ENCODE peak calls at places on chromosomes 16 and 17, in ten cellular contexts. M is NCI-H2029; Q is activated T-cell treated with anti-CD3 and anti-CD28 coated beads, Interleukin-2, amount 50 U/mL, for 24 hours; O is mucosa of descending colon; I is neural crest cell; X is activated T-helper 1 cell treated with Interleukin-2 at 50 U/mL for 16 hours; V is breast epithelium; J is NCI-H524; F is epithelial cell of esophagus; D is COR-L47. P is an unnamed sample.

GRCh38 chr17:17870292-17870691 is 33.5 kb upstream of the SREBF1 start:
- DNase-seq in X (no peak), M (no peak), I (no peak), O (no peak), V (no peak), D (no peak), Q (no peak), J (no peak), F (no peak), P (no peak)

GRCh38 chr17:9729735-9730420 is 61.5 kb downstream of the DHRS7C start:
- DNase-seq in O (no peak), V (no peak), M (no peak), D (no peak), F (peak; percentile 85), Q (no peak), I (no peak), X (no peak), J (no peak), P (no peak)

GRCh38 chr16:81279375-81279774 is 35.4 kb upstream of the GAN start:
- DNase-seq in Q (no peak), V (no peak), O (no peak), F (peak; percentile 85), I (no peak), J (no peak), X (no peak), D (no peak), M (no peak), P (no peak)

GRCh38 chr16:88503374-88503770 is 50.3 kb downstream of the ZFPM1 start:
- DNase-seq in D (no peak), V (no peak), J (no peak), Q (no peak), F (no peak), X (no peak), M (no peak), O (no peak), I (no peak), P (no peak)

GRCh38 chr17:55303701-55304145 is 39.0 kb downstream of the HLF start:
- DNase-seq in I (no peak), M (no peak), O (no peak), F (no peak), Q (no peak), J (no peak), D (no peak), V (no peak), X (no peak), P (no peak)

GRCh38 chr17:17064322-17064721 is 22.1 kb downstream of the MPRIP start:
- DNase-seq in X (no peak), J (no peak), D (no peak), Q (no peak), O (peak; percentile 10), M (no peak), I (no peak), F (no peak), V (no peak), P (no peak)

GRCh38 chr16:69410285-69410990 is 14.0 kb upstream of the CYB5B start:
- DNase-seq in F (peak; percentile 83), I (no peak), X (no peak), J (no peak), V (no peak), M (no peak), O (no peak), D (no peak), Q (peak; percentile 19), P (no peak)

GRCh38 chr17:48148029-48148759 is 40.6 kb downstream of the SNX11 start:
- DNase-seq in I (no peak), D (no peak), V (no peak), X (no peak), O (no peak), J (peak; percentile 85), Q (no peak), M (no peak), F (no peak), P (no peak)

GRCh38 chr17:17837966-17838962 is 1.5 kb upstream of the SREBF1 start:
- DNase-seq in O (peak; percentile 80), Q (no peak), X (no peak), V (no peak), M (peak; percentile 57), F (peak; percentile 52), D (no peak), J (no peak), I (no peak), P (peak; percentile 74)

GRCh38 chr17:43134774-43135453 is 9.8 kb upstream of the BRCA1 start:
- DNase-seq in O (no peak), I (no peak), V (no peak), M (no peak), F (no peak), J (no peak), X (no peak), D (no peak), Q (no peak), P (no peak)

GRCh38 chr16:76265434-76266045 is 11.7 kb upstream of the CNTNAP4 start:
- DNase-seq in D (peak; percentile 16), M (peak; percentile 4), X (no peak), J (peak; percentile 32), V (no peak), Q (no peak), O (peak; percentile 44), F (peak; percentile 44), I (peak; percentile 64), P (peak; percentile 27)

GRCh38 chr16:12132290-12132689 is 155.8 kb downstream of the SNX29 start:
- DNase-seq in F (peak; percentile 23), X (no peak), O (no peak), Q (no peak), M (no peak), I (no peak), D (no peak), J (peak; percentile 28), V (no peak), P (no peak)

GRCh38 chr17:9175700-9176467 is 154.6 kb downstream of the NTN1 start:
- DNase-seq in M (peak; percentile 14), I (no peak), D (no peak), Q (no peak), J (no peak), V (no peak), F (no peak), O (no peak), X (no peak), P (no peak)

GRCh38 chr16:48053346-48053745 is 102.4 kb downstream of the ABCC12 start:
- DNase-seq in I (peak; percentile 47), X (no peak), V (no peak), F (peak; percentile 27), M (no peak), D (no peak), O (no peak), Q (no peak), J (no peak), P (no peak)

GRCh38 chr16:84947996-84948854 is 63.1 kb downstream of the ZDHHC7 start:
- DNase-seq in D (no peak), X (no peak), V (no peak), O (no peak), Q (no peak), J (no peak), M (no peak), I (no peak), F (no peak), P (no peak)

GRCh38 chr16:11079657-11080187 is 135.4 kb downstream of the CLEC16A start:
- DNase-seq in F (no peak), O (no peak), M (no peak), X (no peak), J (peak; percentile 30), I (no peak), D (no peak), Q (peak; percentile 50), V (no peak), P (no peak)

GRCh38 chr17:6608321-6608720 is 32.2 kb downstream of the KIAA0753 start:
- DNase-seq in J (no peak), V (no peak), I (no peak), Q (no peak), O (no peak), F (peak; percentile 81), D (no peak), M (no peak), X (no peak), P (no peak)

GRCh38 chr17:11031787-11032186 is 193.9 kb upstream of the PIRT start:
- DNase-seq in D (no peak), M (no peak), Q (no peak), J (no peak), I (no peak), O (no peak), X (no peak), V (no peak), F (no peak), P (peak; percentile 2)

GRCh38 chr17:8053600-8053999 is 14.7 kb downstream of the ALOX15B start:
- DNase-seq in O (no peak), X (no peak), V (no peak), I (no peak), D (no peak), F (peak; percentile 36), J (no peak), Q (no peak), M (no peak), P (no peak)

GRCh38 chr16:17409894-17410293 is 60.9 kb downstream of the XYLT1 start:
- DNase-seq in V (no peak), M (no peak), X (no peak), I (no peak), J (no peak), D (no peak), O (no peak), F (no peak), Q (no peak), P (no peak)

GRCh38 chr16:57824880-57825279 is 22.6 kb upstream of the KIFC3 start:
- DNase-seq in F (peak; percentile 54), O (no peak), D (no peak), J (no peak), X (no peak), Q (no peak), I (no peak), V (no peak), M (peak; percentile 32), P (no peak)

GRCh38 chr16:81956213-81956948 is 54.9 kb downstream of the SDR42E1 start:
- DNase-seq in D (no peak), M (no peak), O (no peak), F (peak; percentile 78), J (no peak), X (no peak), V (no peak), I (no peak), Q (no peak), P (no peak)

GRCh38 chr16:79089735-79090284 is 510.7 kb downstream of the MAF start:
- DNase-seq in Q (peak; percentile 65), V (no peak), J (no peak), M (no peak), D (no peak), O (no peak), I (no peak), X (no peak), F (no peak), P (no peak)

GRCh38 chr16:9090101-9090959 is 1.1 kb upstream of the HAPSTR1 start:
- DNase-seq in M (no peak), X (peak; percentile 32), Q (peak; percentile 77), D (no peak), I (peak; percentile 25), F (no peak), J (no peak), O (peak; percentile 74), V (no peak), P (no peak)

GRCh38 chr16:48622456-48623303 is 12.7 kb upstream of the N4BP1 start:
- DNase-seq in M (no peak), D (no peak), F (peak; percentile 45), V (no peak), J (no peak), X (no peak), Q (no peak), I (no peak), O (no peak), P (no peak)

GRCh38 chr16:10879681-10880589 is 2.9 kb downstream of the CIITA start:
- DNase-seq in X (no peak), O (no peak), V (no peak), D (no peak), Q (no peak), F (no peak), J (no peak), I (no peak), M (no peak), P (no peak)

GRCh38 chr16:67163164-67163902 is 1.2 kb upstream of the HSF4 start:
- DNase-seq in V (no peak), Q (peak; percentile 67), D (peak; percentile 92), F (peak; percentile 73), O (peak; percentile 60), X (peak; percentile 28), J (peak; percentile 91), I (no peak), M (peak; percentile 41), P (no peak)

GRCh38 chr16:66150691-66151090 is 215.8 kb upstream of the CDH5 start:
- DNase-seq in J (no peak), M (no peak), O (no peak), X (no peak), F (peak; percentile 52), I (no peak), Q (no peak), V (no peak), D (no peak), P (no peak)